ENCODE peak calls at places on chromosomes 1 and 21, in six cellular contexts. X is K562, L is GM12892, P is H1, J is HepG2, U is GM12878. W is an unnamed sample.

GRCh38 chr1:45009956-45010854 is 919 bp downstream of the HECTD3 start:
- DNase-seq in U (no peak), X (peak), P (peak), L (no peak), J (no peak), W (no peak)

GRCh38 chr1:150764617-150765090 is 924 bp downstream of the CTSS start:
- DNase-seq in U (no peak), X (no peak), J (peak), P (no peak), L (no peak), W (no peak)

GRCh38 chr1:201782353-201782752 is 46.6 kb upstream of the IPO9 start:
- DNase-seq in L (no peak), X (no peak), U (no peak), J (no peak), P (no peak), W (no peak)

GRCh38 chr1:191151321-191151807 is 673.7 kb upstream of the BRINP3 start:
- DNase-seq in L (no peak), U (no peak), X (no peak), J (no peak), P (no peak), W (no peak)

GRCh38 chr1:51088474-51088873 is 13.6 kb upstream of the C1orf185 start:
- DNase-seq in J (no peak), U (no peak), P (no peak), X (peak), L (no peak), W (no peak)

GRCh38 chr1:241721011-241721410 is 68.9 kb downstream of the WDR64 start:
- DNase-seq in L (no peak), X (no peak), U (no peak), J (no peak), P (no peak), W (no peak)

GRCh38 chr1:240526321-240526720 is 85.6 kb downstream of the GREM2 start:
- DNase-seq in J (no peak), U (no peak), X (no peak), L (no peak), P (no peak), W (no peak)

GRCh38 chr1:227429447-227430359 is 111.4 kb upstream of the CDC42BPA start:
- DNase-seq in X (no peak), L (no peak), J (no peak), P (no peak), U (no peak), W (no peak)

GRCh38 chr1:236618507-236618906 is 14.2 kb upstream of the HEATR1 start:
- DNase-seq in P (no peak), L (no peak), U (no peak), J (no peak), X (no peak), W (no peak)

GRCh38 chr1:225454733-225455132 is 26.9 kb upstream of the LBR start:
- DNase-seq in L (no peak), U (no peak), J (no peak), X (peak), P (no peak), W (no peak)

GRCh38 chr1:24228312-24228711 is 41.2 kb upstream of the IFNLR1 start:
- DNase-seq in J (no peak), X (no peak), U (peak), P (no peak), L (no peak), W (no peak)

GRCh38 chr1:64921761-64922160 is 44.6 kb downstream of the JAK1 start:
- DNase-seq in J (peak), P (no peak), L (no peak), U (no peak), X (no peak), W (no peak)

GRCh38 chr1:21317035-21317689 is 26.9 kb upstream of the ECE1 start:
- DNase-seq in X (no peak), P (no peak), U (no peak), J (no peak), L (no peak), W (no peak)

GRCh38 chr1:234990328-234990675 is 138.3 kb downstream of the TOMM20 start:
- DNase-seq in U (no peak), J (no peak), L (no peak), P (no peak), X (no peak), W (no peak)

GRCh38 chr1:207847116-207847515 is 63.8 kb downstream of the CD34 start:
- DNase-seq in L (no peak), P (no peak), U (no peak), X (no peak), J (no peak), W (no peak)

GRCh38 chr1:196400478-196401453 is 207.5 kb downstream of the KCNT2 start:
- DNase-seq in J (peak), X (no peak), L (no peak), P (no peak), U (no peak), W (no peak)

GRCh38 chr1:22317231-22317919 is 134.3 kb upstream of the ZBTB40 start:
- DNase-seq in L (peak), U (no peak), P (peak), X (peak), J (no peak), W (peak)

GRCh38 chr1:46133181-46133658 is 791 bp upstream of the PIK3R3 start:
- DNase-seq in X (peak), L (peak), U (no peak), P (no peak), J (no peak), W (peak)

GRCh38 chr1:213231795-213232231 is 180.8 kb downstream of the RPS6KC1 start:
- DNase-seq in J (no peak), P (peak), L (no peak), U (no peak), X (no peak), W (no peak)

GRCh38 chr21:27776925-27777553 is 810.2 kb upstream of the ADAMTS5 start:
- DNase-seq in P (no peak), L (no peak), X (no peak), U (no peak), J (no peak), W (no peak)

GRCh38 chr1:229562686-229563085 is 4.2 kb upstream of the ABCB10 start:
- DNase-seq in J (no peak), U (no peak), P (no peak), L (no peak), X (no peak), W (no peak)

GRCh38 chr21:44529011-44529421 is 11.0 kb downstream of the KRTAP10-1 start:
- DNase-seq in U (no peak), P (no peak), J (no peak), X (no peak), L (no peak), W (no peak)

GRCh38 chr1:64469121-64469520 is 808 bp upstream of the CACHD1 start:
- DNase-seq in P (no peak), L (no peak), J (no peak), U (no peak), X (no peak), W (no peak)

GRCh38 chr1:39142394-39143060 is 62.0 kb upstream of the MACF1 start:
- DNase-seq in P (no peak), X (no peak), L (no peak), J (no peak), U (no peak), W (no peak)

GRCh38 chr1:227944931-227945890 is 2.5 kb downstream of the WNT9A start:
- DNase-seq in J (no peak), U (no peak), L (peak), P (no peak), X (no peak), W (no peak)

GRCh38 chr1:66445492-66446181 is 88.3 kb upstream of the SGIP1 start:
- DNase-seq in P (no peak), L (no peak), U (peak), J (no peak), X (no peak), W (no peak)

GRCh38 chr1:171801395-171801990 is 20.0 kb downstream of the METTL13 start:
- DNase-seq in P (no peak), L (no peak), J (peak), U (no peak), X (peak), W (no peak)

GRCh38 chr1:241848680-241849344 is 808 bp downstream of the EXO1 start:
- DNase-seq in P (no peak), J (no peak), U (no peak), L (no peak), X (no peak), W (no peak)

GRCh38 chr1:37807555-37808368 is at the start of the genes C1orf122 and YRDC:
- DNase-seq in U (peak), J (peak), L (peak), P (peak), X (peak), W (peak)
- TF ChIP-seq POLR2AphosphoS5 in U (peak), J (peak), L (peak), P (peak), X (peak), W (peak)

DNA sequence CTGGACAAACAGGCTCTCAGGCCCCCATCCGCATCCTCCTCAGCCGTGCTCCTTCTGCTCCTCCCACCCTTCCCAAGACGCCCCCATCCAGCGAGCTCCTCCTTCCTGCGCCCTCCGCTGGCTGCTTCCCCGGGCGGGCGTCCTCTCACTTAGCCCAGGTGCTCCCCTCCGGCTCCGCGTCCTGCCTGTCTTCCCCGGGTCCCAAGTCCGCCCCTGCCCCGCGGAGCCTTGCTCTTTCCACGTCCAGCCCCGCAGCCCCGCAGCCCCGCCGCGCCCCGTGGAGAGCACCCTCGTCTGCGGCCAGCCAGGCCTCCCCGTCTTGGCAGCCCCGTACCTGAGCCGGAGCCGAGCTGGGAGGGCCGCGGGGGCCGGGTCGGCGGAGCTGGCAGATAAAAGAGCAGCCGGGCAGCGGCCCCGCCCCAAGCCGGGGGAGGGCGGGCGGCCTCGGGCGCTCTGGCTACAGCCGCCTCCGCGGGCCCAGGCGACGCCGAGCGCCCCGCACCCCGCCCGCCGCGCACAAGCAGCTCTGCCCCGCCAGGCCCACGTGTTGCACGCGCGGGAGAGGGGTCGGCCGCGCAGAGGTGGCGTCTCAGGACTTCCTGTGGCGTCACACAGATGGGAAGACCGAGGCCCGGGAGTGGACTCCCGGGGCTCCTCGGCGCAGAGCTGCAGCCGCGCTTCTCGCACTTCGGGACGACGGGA is at the start of gene PAQR7:
- DNase-seq in P (peak), J (peak), U (no peak), L (peak), X (peak), W (peak)
- TF ChIP-seq POLR2A in P (no peak), J (no peak), U (peak), L (peak), X (peak), W (no peak)

GRCh38 chr1:163535807-163536206 is 214.1 kb downstream of the NUF2 start:
- DNase-seq in L (no peak), U (no peak), X (no peak), J (no peak), P (no peak), W (no peak)
- TF ChIP-seq TAF1 in L (no peak), U (no peak), X (no peak), J (no peak), P (no peak), W (no peak)

GRCh38 chr21:35811115-35811806 is 249.1 kb downstream of the SETD4 start:
- DNase-seq in L (no peak), U (no peak), P (no peak), J (no peak), X (no peak), W (no peak)
- TF ChIP-seq POLR2AphosphoS5 in L (no peak), U (no peak), P (no peak), J (no peak), X (no peak), W (no peak)

GRCh38 chr1:7953850-7954609 is 7.5 kb upstream of the PARK7 start:
- DNase-seq in L (peak), J (peak), U (peak), P (peak), X (peak), W (peak)
- TF ChIP-seq POLR2A in L (peak), J (peak), U (peak), P (no peak), X (peak), W (peak)

DNA sequence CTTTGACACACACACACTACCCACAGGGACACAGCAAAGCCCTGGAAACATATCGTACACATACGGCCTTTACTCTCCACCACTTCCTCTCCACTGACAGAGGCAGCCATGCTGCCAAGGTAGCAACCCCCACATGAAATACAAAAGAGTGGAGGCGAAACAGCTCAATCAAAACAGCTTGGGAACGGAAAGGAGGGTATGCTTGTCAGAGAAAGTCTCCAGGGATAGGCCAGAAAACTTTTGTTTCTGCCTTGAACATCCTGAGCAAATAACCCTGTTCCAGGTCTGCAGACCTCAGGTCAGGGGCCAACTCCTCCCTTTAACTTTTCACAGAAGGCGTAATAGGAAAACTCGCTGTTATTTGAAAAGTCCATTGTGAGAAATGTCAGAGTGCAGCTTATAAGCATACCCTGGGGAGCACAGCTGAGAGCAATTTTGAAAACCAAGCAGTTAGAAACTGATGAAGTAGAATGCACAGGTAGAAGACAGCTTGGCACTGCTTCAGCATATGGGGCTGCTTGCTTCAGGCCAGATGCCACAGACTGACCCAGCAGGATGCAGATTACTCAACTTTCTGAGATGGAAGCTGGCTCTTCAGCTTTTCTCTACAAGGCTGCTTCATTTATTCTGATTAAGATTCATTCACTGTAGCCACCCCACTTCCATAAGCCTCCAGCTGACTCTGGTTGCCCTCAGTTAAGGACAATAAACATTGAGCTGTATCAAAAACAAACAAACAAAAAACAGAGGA is 18.0 kb downstream of the KIAA0319L start:
- DNase-seq in L (no peak), X (no peak), J (no peak), P (no peak), U (peak), W (no peak)
- TF ChIP-seq TAF1 in L (no peak), X (no peak), J (no peak), P (no peak), U (no peak), W (peak)

DNA sequence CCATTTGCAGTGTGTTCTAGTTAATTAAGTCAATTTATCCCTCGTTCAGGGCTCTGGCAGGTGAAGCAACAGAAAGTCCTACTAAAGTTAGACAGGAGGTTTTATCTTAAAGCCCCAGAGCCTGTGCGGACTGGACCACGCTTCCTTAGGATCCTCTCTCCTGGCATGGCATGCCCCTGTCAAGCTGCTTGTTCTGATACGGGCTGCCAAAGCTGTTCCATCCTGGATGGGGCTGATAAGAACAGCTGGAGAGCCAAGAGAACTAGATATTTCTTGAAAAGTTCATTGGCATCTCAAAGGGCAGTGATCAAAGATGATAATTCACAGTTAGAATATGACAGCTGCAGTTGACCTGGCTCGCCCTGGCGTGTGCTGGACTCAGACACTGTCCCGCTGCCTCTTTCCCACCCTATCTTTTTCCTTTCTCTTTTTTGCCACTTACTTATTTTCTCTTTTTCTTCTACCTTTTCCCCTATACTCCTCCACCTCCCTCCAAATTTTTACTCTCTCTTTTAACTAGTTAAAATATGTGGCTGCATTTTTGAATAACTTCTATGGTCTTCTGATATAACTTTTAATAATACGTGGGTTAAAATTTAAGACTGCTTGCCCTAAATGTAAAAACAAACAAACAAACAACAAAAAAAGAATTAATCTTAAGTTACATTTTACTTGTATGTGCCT is 96.7 kb downstream of the ABCA4 start:
- DNase-seq in P (no peak), X (no peak), J (no peak), L (no peak), U (no peak), W (no peak)
- TF ChIP-seq POLR2AphosphoS5 in P (no peak), X (no peak), J (no peak), L (no peak), U (no peak), W (no peak)

DNA sequence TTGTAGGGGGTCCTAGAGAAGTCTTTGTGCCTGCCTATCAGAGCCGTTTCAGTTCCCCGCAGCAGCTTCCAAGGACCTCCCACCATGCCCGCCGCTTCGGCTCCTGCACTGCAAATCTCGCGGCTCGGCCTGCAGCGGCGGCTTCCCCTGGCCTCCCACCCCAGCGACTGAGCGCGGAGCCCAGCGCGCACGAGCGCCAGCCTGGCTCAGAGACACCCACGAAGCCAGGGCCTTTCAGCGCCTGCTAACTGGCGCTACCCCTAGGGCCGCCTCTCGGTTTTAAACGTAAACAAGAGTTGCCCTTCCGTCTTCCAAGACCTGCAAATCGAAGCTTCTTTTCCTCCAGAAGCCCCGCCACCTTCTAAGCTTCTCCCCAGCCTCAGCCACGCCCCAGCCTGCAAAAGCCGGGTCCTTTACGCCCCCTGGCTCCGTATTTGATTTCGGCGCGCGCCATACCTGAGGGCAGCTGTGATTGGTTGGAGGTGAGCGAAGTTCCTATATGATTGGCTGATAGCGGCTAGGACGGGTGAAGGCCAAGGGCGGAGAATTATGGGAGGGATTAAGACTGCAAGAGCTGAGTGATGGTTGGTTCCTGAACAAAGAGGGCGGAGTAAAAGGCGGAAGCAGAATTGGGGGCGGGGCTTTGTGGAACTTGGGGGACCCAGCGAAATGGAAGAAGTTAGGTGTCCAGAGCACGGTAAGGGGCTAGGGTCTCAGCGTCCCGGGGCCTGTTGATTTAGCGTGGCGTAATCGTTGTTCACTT is at the start of gene TTF2:
- DNase-seq in L (peak), U (peak), J (peak), P (peak), X (peak), W (peak)
- TF ChIP-seq POLR2A in L (peak), U (peak), J (peak), P (peak), X (peak), W (peak)

W was measured in GM12891.